ENCODE peak calls at places on chromosomes 4 and X, in six cellular contexts. A is cardiac muscle cell; K is heart left ventricle; O is CD8-positive, alpha-beta memory T cell; M is fibroblast of lung; E is A549. J is an unnamed sample.

GRCh38 chr4:101232074-101232776 is 115.1 kb downstream of the PPP3CA start:
- DNase-seq in A (peak; percentile 83), K (peak; percentile 41), O (no peak), M (peak; percentile 83), E (peak; percentile 67), J (no peak)

GRCh38 chrX:80876877-80877276 is 67.2 kb upstream of the BRWD3 start:
- DNase-seq in A (peak; percentile 51), K (no peak), O (peak; percentile 7), M (peak; percentile 56), E (peak; percentile 45), J (no peak)

GRCh38 chr4:94686086-94686485 is 71.7 kb upstream of the BMPR1B start:
- DNase-seq in A (no peak), K (no peak), O (no peak), M (no peak), E (no peak), J (no peak)

GRCh38 chrX:37658352-37659030 is 27.1 kb upstream of the XK start:
- DNase-seq in A (no peak), K (no peak), O (no peak), M (no peak), E (no peak), J (no peak)

GRCh38 chrX:128457674-128458073 is 405.5 kb upstream of the ACTRT1 start:
- DNase-seq in A (no peak), K (no peak), O (no peak), M (no peak), E (no peak), J (no peak)

GRCh38 chrX:40266490-40267333 is 169.0 kb upstream of the BCOR start:
- DNase-seq in A (peak; percentile 74), K (peak; percentile 84), O (peak; percentile 41), M (peak; percentile 63), E (peak; percentile 65), J (peak; percentile 26)

GRCh38 chr4:134777626-134778025 is 576.0 kb upstream of the PABPC4L start:
- DNase-seq in A (peak; percentile 3), K (no peak), O (no peak), M (no peak), E (peak; percentile 3), J (no peak)

GRCh38 chrX:115018944-115019343 is 1.5 kb upstream of the IL13RA2 start:
- DNase-seq in A (no peak), K (no peak), O (no peak), M (peak; percentile 34), E (no peak), J (no peak)

GRCh38 chr4:87560802-87561201 is 31.6 kb upstream of the SPARCL1 start:
- DNase-seq in A (no peak), K (no peak), O (no peak), M (no peak), E (no peak), J (no peak)

GRCh38 chr4:82542642-82543041 is 19.1 kb downstream of the TMEM150C start:
- DNase-seq in A (no peak), K (no peak), O (no peak), M (no peak), E (no peak), J (no peak)

GRCh38 chr4:2604614-2605013 is 68.2 kb downstream of the FAM193A start:
- DNase-seq in A (no peak), K (no peak), O (no peak), M (no peak), E (no peak), J (no peak)

GRCh38 chr4:2281575-2282343 is 19.9 kb upstream of the MXD4 start:
- DNase-seq in A (no peak), K (peak; percentile 65), O (peak; percentile 94), M (no peak), E (no peak), J (no peak)

GRCh38 chrX:80708781-80709180 is 100.9 kb downstream of the BRWD3 start:
- DNase-seq in A (no peak), K (no peak), O (no peak), M (no peak), E (no peak), J (no peak)

GRCh38 chr4:128311659-128312392 is 24.2 kb upstream of the PGRMC2 start:
- DNase-seq in A (no peak), K (no peak), O (no peak), M (no peak), E (no peak), J (no peak)

GRCh38 chrX:65673857-65674350 is 6.5 kb downstream of the MSN start:
- DNase-seq in A (no peak), K (no peak), O (no peak), M (peak; percentile 67), E (no peak), J (no peak)

GRCh38 chr4:15964159-15964558 is 1.2 kb upstream of the FGFBP2 start:
- DNase-seq in A (no peak), K (no peak), O (no peak), M (no peak), E (no peak), J (no peak)

GRCh38 chr4:156609421-156609820 is 362.2 kb downstream of the PDGFC start:
- DNase-seq in A (no peak), K (peak; percentile 61), O (no peak), M (no peak), E (no peak), J (no peak)

GRCh38 chr4:147339116-147339515 is 141.8 kb upstream of the EDNRA start:
- DNase-seq in A (no peak), K (no peak), O (no peak), M (peak; percentile 56), E (no peak), J (no peak)

GRCh38 chrX:103274284-103274683 is 2.3 kb downstream of the TCEAL5 start:
- DNase-seq in A (no peak), K (no peak), O (no peak), M (no peak), E (no peak), J (no peak)

GRCh38 chrX:138885886-138886285 is 174.4 kb upstream of the FGF13 start:
- DNase-seq in A (no peak), K (no peak), O (no peak), M (peak; percentile 21), E (no peak), J (no peak)

GRCh38 chrX:24148118-24148517 is 1.4 kb upstream of the ZFX start:
- DNase-seq in A (no peak), K (no peak), O (peak; percentile 13), M (no peak), E (no peak), J (no peak)

GRCh38 chrX:146259207-146259606 is 441.6 kb downstream of the SLITRK2 start:
- DNase-seq in A (no peak), K (no peak), O (no peak), M (no peak), E (no peak), J (no peak)

GRCh38 chr4:107997001-107997788 is 7.5 kb downstream of the HADH start:
- DNase-seq in A (no peak), K (no peak), O (no peak), M (peak; percentile 80), E (no peak), J (no peak)

GRCh38 chr4:20809796-20810195 is 109.5 kb downstream of the PACRGL start:
- DNase-seq in A (no peak), K (no peak), O (no peak), M (no peak), E (no peak), J (no peak)

GRCh38 chrX:6257025-6257424 is 28.4 kb upstream of the NLGN4X start:
- DNase-seq in A (no peak), K (no peak), O (no peak), M (no peak), E (no peak), J (no peak)

GRCh38 chr4:111499291-111499690 is 646.0 kb upstream of the FAM241A start:
- DNase-seq in A (no peak), K (no peak), O (no peak), M (no peak), E (no peak), J (no peak)

GRCh38 chr4:7147661-7148310 is 44.6 kb upstream of the SORCS2 start:
- DNase-seq in A (no peak), K (no peak), O (no peak), M (no peak), E (no peak), J (no peak)

GRCh38 chrX:106564986-106565385 is 46.8 kb upstream of the RADX start:
- DNase-seq in A (no peak), K (no peak), O (no peak), M (no peak), E (no peak), J (no peak)

DNA sequence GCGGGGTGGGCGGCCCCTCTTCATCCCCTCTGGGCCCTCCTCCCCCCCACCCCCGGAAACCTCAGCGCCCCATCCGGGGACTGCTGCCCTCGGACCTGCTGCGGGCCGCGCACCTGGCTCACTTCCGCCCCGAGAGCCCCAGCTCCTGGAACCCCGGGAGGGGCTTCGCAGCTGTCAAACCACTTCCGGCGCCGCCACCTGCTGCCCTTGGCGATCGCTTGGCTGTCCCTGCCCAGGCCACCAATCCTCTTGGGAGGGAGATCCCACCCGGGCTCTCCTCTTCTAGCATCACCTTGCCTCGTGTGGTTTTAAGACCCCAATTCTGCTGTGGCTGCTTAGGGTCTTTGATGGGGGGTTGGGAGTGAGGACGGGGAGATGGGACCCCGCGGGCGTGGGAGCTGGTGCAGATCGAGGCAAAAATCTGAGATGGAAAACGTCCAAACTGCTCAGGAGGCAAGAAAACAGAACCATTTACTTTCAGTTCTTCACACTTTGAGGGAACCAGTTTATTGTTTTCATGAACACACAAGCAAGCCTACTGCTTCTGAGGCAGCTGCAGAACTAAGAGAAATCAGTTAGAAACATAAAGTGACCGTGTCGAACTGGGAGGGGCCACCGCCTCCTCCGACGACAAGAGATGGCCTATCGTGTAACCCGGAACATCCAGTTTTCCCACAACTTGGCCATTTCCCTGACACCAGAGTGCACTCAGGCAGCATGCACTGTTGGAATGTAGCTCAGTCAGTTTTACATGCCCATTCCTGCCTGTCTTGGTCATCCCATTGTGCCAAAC is 782 bp downstream of the MTMR1 start:
- DNase-seq in A (peak; percentile 21), K (peak; percentile 75), O (peak; percentile 68), M (peak; percentile 41), E (peak; percentile 21), J (peak; percentile 10)
- H3K27ac ChIP-seq in A (no peak overlapping the region), K (peak overlapping the region; percentile 81), O (peak overlapping the region; percentile 73), M (peak overlapping the region; percentile 81), E (peak overlapping the region; percentile 85), J (peak overlapping the region; percentile 72)

GRCh38 chr4:113825272-113825671 is 63.7 kb upstream of the CAMK2D start:
- DNase-seq in A (no peak), K (no peak), O (no peak), M (no peak), E (no peak), J (no peak)
- H3K27ac ChIP-seq in A (no peak overlapping the region), K (no peak overlapping the region), O (no peak overlapping the region), M (no peak overlapping the region), E (no peak overlapping the region), J (no peak overlapping the region)

GRCh38 chrX:19543951-19544359 is 28.6 kb upstream of the MAP3K15 start:
- DNase-seq in A (no peak), K (no peak), O (no peak), M (no peak), E (no peak), J (no peak)
- H3K27ac ChIP-seq in A (no peak overlapping the region), K (no peak overlapping the region), O (no peak overlapping the region), M (no peak overlapping the region), E (no peak overlapping the region), J (no peak overlapping the region)

GRCh38 chr4:145847764-145848163 is 90.9 kb downstream of the ZNF827 start:
- DNase-seq in A (no peak), K (no peak), O (no peak), M (no peak), E (no peak), J (no peak)
- H3K27ac ChIP-seq in A (no peak overlapping the region), K (no peak overlapping the region), O (no peak overlapping the region), M (no peak overlapping the region), E (no peak overlapping the region), J (peak overlapping the region; percentile 74)

GRCh38 chr4:88628746-88629145 is 36.5 kb downstream of the HERC3 start:
- DNase-seq in A (no peak), K (no peak), O (no peak), M (no peak), E (no peak), J (no peak)
- H3K27ac ChIP-seq in A (no peak overlapping the region), K (no peak overlapping the region), O (no peak overlapping the region), M (no peak overlapping the region), E (no peak overlapping the region), J (no peak overlapping the region)

J was measured in substantia nigra.